ENCODE peak calls at places on chromosomes 11 and 22, in seven cellular contexts. A is left kidney, T is nephron progenitor cell, U is PC-3, N is HCT116, G is NCI-H774, J is spleen. K is an unnamed sample.

GRCh38 chr11:73270089-73270854 is 1.9 kb upstream of the P2RY6 start:
- DNase-seq in A (no peak), T (peak; percentile 1), G (no peak), N (no peak), J (no peak), U (no peak), K (no peak)

GRCh38 chr11:23311986-23312940 is 452.0 kb upstream of the CCDC179 start:
- DNase-seq in A (no peak), N (no peak), G (no peak), J (no peak), T (no peak), U (peak; percentile 81), K (peak; percentile 17)

GRCh38 chr11:26228778-26229177 is 103.2 kb upstream of the ANO3 start:
- DNase-seq in T (no peak), N (no peak), A (no peak), J (no peak), U (peak; percentile 23), G (no peak), K (no peak)

GRCh38 chr11:119166368-119167076 is 2.0 kb upstream of the NLRX1 start:
- DNase-seq in T (no peak), G (no peak), U (peak; percentile 89), A (peak; percentile 77), N (no peak), J (no peak), K (no peak)

GRCh38 chr11:128501576-128502549 is 85.5 kb downstream of the ETS1 start:
- DNase-seq in U (peak; percentile 46), G (no peak), A (no peak), J (no peak), T (no peak), N (no peak), K (peak; percentile 43)

GRCh38 chr11:128580612-128581011 is 6.7 kb downstream of the ETS1 start:
- DNase-seq in G (no peak), T (no peak), A (no peak), N (no peak), J (no peak), U (no peak), K (no peak)

GRCh38 chr11:66035653-66036333 is 9.5 kb upstream of the CATSPER1 start:
- DNase-seq in N (no peak), U (no peak), A (no peak), J (no peak), G (no peak), T (no peak), K (no peak)

GRCh38 chr11:488992-489391 is 18.1 kb downstream of the RNH1 start:
- DNase-seq in J (no peak), A (no peak), U (no peak), T (no peak), G (no peak), N (no peak), K (no peak)

GRCh38 chr11:2991477-2992233 is 474 bp downstream of the NAP1L4 start:
- DNase-seq in U (no peak), N (no peak), T (no peak), A (peak; percentile 86), G (no peak), J (no peak), K (peak; percentile 86)

GRCh38 chr11:57972013-57972367 is 51.7 kb upstream of the OR9Q1 start:
- DNase-seq in T (no peak), N (no peak), G (no peak), U (no peak), J (no peak), A (no peak), K (no peak)

GRCh38 chr11:35662061-35662648 is 420 bp upstream of the TRIM44 start:
- DNase-seq in T (no peak), N (no peak), G (no peak), U (peak; percentile 79), A (no peak), J (no peak), K (no peak)

GRCh38 chr11:127789887-127790286 is 789.3 kb upstream of the KIRREL3 start:
- DNase-seq in T (peak; percentile 32), A (peak; percentile 62), G (no peak), J (no peak), N (no peak), U (peak; percentile 33), K (peak; percentile 43)

GRCh38 chr22:27420817-27421361 is 380.7 kb downstream of the MN1 start:
- DNase-seq in J (peak; percentile 24), T (no peak), A (peak; percentile 69), U (peak; percentile 73), G (no peak), N (no peak), K (no peak)

GRCh38 chr11:121082219-121082618 is 18.8 kb upstream of the TECTA start:
- DNase-seq in T (no peak), J (no peak), N (no peak), U (no peak), A (no peak), G (no peak), K (no peak)

GRCh38 chr22:33302049-33302545 is 243.9 kb upstream of the SYN3 start:
- DNase-seq in A (peak; percentile 90), U (peak; percentile 45), G (no peak), T (peak; percentile 90), J (peak; percentile 90), N (peak; percentile 0), K (peak; percentile 85)

GRCh38 chr22:39240841-39241631 is 3.7 kb downstream of the PDGFB start:
- DNase-seq in U (peak; percentile 49), T (peak; percentile 43), G (no peak), N (peak; percentile 64), A (peak; percentile 81), J (no peak), K (peak; percentile 61)

GRCh38 chr11:115558635-115559034 is 54.4 kb upstream of the CADM1 start:
- DNase-seq in T (no peak), N (no peak), U (no peak), J (no peak), A (no peak), G (no peak), K (no peak)

GRCh38 chr11:118176400-118177134 is at the start of gene SCN2B:
- DNase-seq in G (no peak), T (no peak), U (no peak), A (peak; percentile 79), N (no peak), J (no peak), K (peak; percentile 63)

GRCh38 chr11:69086152-69086551 is 37.4 kb downstream of the TPCN2 start:
- DNase-seq in G (no peak), U (no peak), N (no peak), T (no peak), J (no peak), A (no peak), K (no peak)

GRCh38 chr11:94544832-94545640 is 1.3 kb downstream of the FUT4 start:
- DNase-seq in J (peak; percentile 88), G (no peak), A (peak; percentile 64), U (no peak), N (no peak), T (no peak), K (peak; percentile 81)

GRCh38 chr11:108584973-108585372 is 8.6 kb downstream of the EXPH5 start:
- DNase-seq in N (no peak), U (peak; percentile 80), J (no peak), T (no peak), A (no peak), G (no peak), K (no peak)

GRCh38 chr22:42134033-42135020 is 3.7 kb upstream of the CYP2D6 start:
- DNase-seq in A (peak; percentile 12), N (no peak), J (no peak), G (no peak), U (no peak), T (no peak), K (no peak)

GRCh38 chr22:26658161-26658560 is 773 bp downstream of the MIAT start:
- DNase-seq in N (no peak), G (no peak), T (no peak), U (no peak), J (no peak), A (no peak), K (no peak)

GRCh38 chr11:35794850-35795249 is 132.3 kb downstream of the TRIM44 start:
- DNase-seq in N (no peak), J (no peak), U (peak; percentile 77), A (no peak), T (no peak), G (no peak), K (no peak)

GRCh38 chr22:36291831-36292740 is 39.2 kb downstream of the APOL1 start:
- DNase-seq in G (no peak), N (no peak), T (no peak), J (peak; percentile 59), A (no peak), U (no peak), K (no peak)

GRCh38 chr11:7537260-7537659 is 23.5 kb downstream of the PPFIBP2 start:
- DNase-seq in J (no peak), U (no peak), N (no peak), T (no peak), A (no peak), G (no peak), K (no peak)

GRCh38 chr11:102318469-102318868 is 1.2 kb downstream of the BIRC3 start:
- DNase-seq in T (no peak), J (peak; percentile 69), N (no peak), U (peak; percentile 46), G (no peak), A (no peak), K (no peak)

GRCh38 chr22:26406118-26406517 is 22.9 kb upstream of the ASPHD2 start:
- DNase-seq in G (peak; percentile 23), A (no peak), N (no peak), U (peak; percentile 19), T (no peak), J (no peak), K (no peak)

GRCh38 chr11:36155770-36156485 is 133.3 kb downstream of the COMMD9 start:
- DNase-seq in U (peak; percentile 57), N (no peak), G (no peak), T (no peak), A (no peak), J (no peak), K (no peak)

GRCh38 chr22:24507742-24508141 is 12.6 kb downstream of the UPB1 start:
- DNase-seq in T (peak; percentile 43), A (peak; percentile 62), N (no peak), G (no peak), U (no peak), J (no peak), K (no peak)

GRCh38 chr11:110450246-110450645 is 20.5 kb downstream of the FDX1 start:
- DNase-seq in N (no peak), T (no peak), A (no peak), J (no peak), G (no peak), U (no peak), K (no peak)

GRCh38 chr22:19358703-19359553 is 67.4 kb upstream of the CLTCL1 start:
- DNase-seq in A (no peak), U (no peak), T (no peak), G (no peak), N (no peak), J (no peak), K (no peak)

GRCh38 chr11:99893803-99894202 is 793.3 kb upstream of the ARHGAP42 start:
- DNase-seq in A (no peak), J (no peak), U (no peak), T (no peak), G (peak; percentile 77), N (no peak), K (no peak)

GRCh38 chr22:36931446-36931845 is 18.0 kb downstream of the CSF2RB start:
- DNase-seq in U (no peak), J (no peak), N (no peak), A (no peak), G (no peak), T (no peak), K (no peak)

GRCh38 chr22:49308300-49308699 is 519.4 kb downstream of the BRD1 start:
- DNase-seq in J (peak; percentile 28), T (no peak), A (no peak), U (no peak), N (no peak), G (no peak), K (no peak)

GRCh38 chr11:62508336-62509058 is 38.1 kb downstream of the AHNAK start:
- DNase-seq in N (peak; percentile 39), T (peak; percentile 58), G (peak; percentile 41), J (peak; percentile 81), A (peak; percentile 94), U (peak; percentile 85), K (peak; percentile 86)

GRCh38 chr11:117600261-117600783 is 196.7 kb downstream of the DSCAML1 start:
- DNase-seq in U (no peak), J (no peak), A (no peak), N (no peak), T (no peak), G (peak; percentile 28), K (peak; percentile 69)

GRCh38 chr22:31897842-31898241 is 46.5 kb upstream of the YWHAH start:
- DNase-seq in T (no peak), N (no peak), U (no peak), A (peak; percentile 87), G (no peak), J (peak; percentile 2), K (no peak)

K was measured in retina.